ENCODE peak calls at places on chromosomes 16 and 17, in eight cellular contexts. I is choroid plexus epithelial cell, T is A549, B is AG09319, S is mammary epithelial cell, Y is type B pancreatic cell, Z is GM12864, E is nephron progenitor cell. M is an unnamed sample.

GRCh38 chr16:81181013-81181720 is 57.3 kb upstream of the BCO1 start:
- DNase-seq in I (peak; percentile 98), T (peak; percentile 94), B (peak; percentile 83), S (peak; percentile 95), Y (peak; percentile 75), Z (no peak), E (peak; percentile 88), M (peak; percentile 43)

GRCh38 chr16:14041164-14041563 is 30.0 kb upstream of the MRTFB start:
- DNase-seq in I (no peak), T (no peak), B (no peak), S (no peak), Y (no peak), Z (no peak), E (no peak), M (no peak)

GRCh38 chr16:49341706-49342105 is 31.9 kb upstream of the C16orf78 start:
- DNase-seq in I (no peak), T (no peak), B (no peak), S (no peak), Y (no peak), Z (no peak), E (no peak), M (no peak)

GRCh38 chr16:50863673-50864144 is 121.8 kb downstream of the CYLD start:
- DNase-seq in I (no peak), T (no peak), B (no peak), S (no peak), Y (no peak), Z (no peak), E (no peak), M (no peak)

GRCh38 chr16:19294156-19294649 is 8.7 kb downstream of the CLEC19A start:
- DNase-seq in I (peak; percentile 3), T (no peak), B (no peak), S (no peak), Y (no peak), Z (peak; percentile 77), E (no peak), M (peak; percentile 8)

GRCh38 chr16:50154369-50154947 is 1.4 kb downstream of the TENT4B start:
- DNase-seq in I (peak; percentile 40), T (peak; percentile 12), B (no peak), S (peak; percentile 19), Y (no peak), Z (no peak), E (no peak), M (no peak)

GRCh38 chr16:71537643-71538042 is 11.4 kb downstream of the CHST4 start:
- DNase-seq in I (peak; percentile 77), T (peak; percentile 63), B (no peak), S (peak; percentile 54), Y (no peak), Z (peak; percentile 21), E (peak; percentile 52), M (peak; percentile 61)

GRCh38 chr16:87832759-87833502 is 36.4 kb downstream of the SLC7A5 start:
- DNase-seq in I (no peak), T (no peak), B (no peak), S (no peak), Y (no peak), Z (no peak), E (no peak), M (no peak)

GRCh38 chr17:8176998-8177731 is 985 bp upstream of the TMEM107 start:
- DNase-seq in I (no peak), T (no peak), B (no peak), S (no peak), Y (no peak), Z (no peak), E (no peak), M (no peak)

GRCh38 chr16:54287758-54288591 is 1.4 kb upstream of the IRX3 start:
- DNase-seq in I (no peak), T (no peak), B (no peak), S (no peak), Y (no peak), Z (no peak), E (peak; percentile 34), M (peak; percentile 24)

GRCh38 chr17:16511515-16511914 is 19.5 kb upstream of the LRRC75A start:
- DNase-seq in I (no peak), T (no peak), B (no peak), S (no peak), Y (no peak), Z (no peak), E (no peak), M (no peak)

GRCh38 chr17:82053130-82053529 is 1.4 kb downstream of the GPS1 start:
- DNase-seq in I (no peak), T (no peak), B (no peak), S (no peak), Y (no peak), Z (no peak), E (no peak), M (no peak)

GRCh38 chr17:68418876-68419275 is 38.4 kb downstream of the WIPI1 start:
- DNase-seq in I (no peak), T (no peak), B (no peak), S (no peak), Y (no peak), Z (no peak), E (no peak), M (no peak)

GRCh38 chr17:44004077-44004760 is at the start of gene NAGS:
- DNase-seq in I (no peak), T (no peak), B (no peak), S (no peak), Y (no peak), Z (no peak), E (peak; percentile 50), M (no peak)

GRCh38 chr16:22267764-22268163 is 29.4 kb upstream of the POLR3E start:
- DNase-seq in I (no peak), T (no peak), B (no peak), S (no peak), Y (no peak), Z (no peak), E (no peak), M (no peak)

GRCh38 chr17:39665642-39666221 is 583 bp downstream of the TCAP start:
- DNase-seq in I (no peak), T (peak; percentile 91), B (no peak), S (no peak), Y (no peak), Z (no peak), E (no peak), M (no peak)

GRCh38 chr17:70271672-70272071 is 102.3 kb downstream of the KCNJ2 start:
- DNase-seq in I (no peak), T (no peak), B (no peak), S (peak; percentile 35), Y (no peak), Z (no peak), E (no peak), M (no peak)

GRCh38 chr17:8362651-8363332 is 13.7 kb downstream of the KRABD2 start:
- DNase-seq in I (peak; percentile 43), T (no peak), B (no peak), S (peak; percentile 25), Y (no peak), Z (no peak), E (no peak), M (no peak)

GRCh38 chr17:2396568-2397246 is 4.2 kb downstream of the MNT start:
- DNase-seq in I (peak; percentile 99), T (peak; percentile 86), B (peak; percentile 95), S (peak; percentile 95), Y (peak; percentile 84), Z (peak; percentile 60), E (peak; percentile 92), M (peak; percentile 80)

GRCh38 chr16:4859190-4859899 is 12.1 kb downstream of the UBN1 start:
- DNase-seq in I (no peak), T (no peak), B (no peak), S (peak; percentile 85), Y (no peak), Z (no peak), E (no peak), M (no peak)

DNA sequence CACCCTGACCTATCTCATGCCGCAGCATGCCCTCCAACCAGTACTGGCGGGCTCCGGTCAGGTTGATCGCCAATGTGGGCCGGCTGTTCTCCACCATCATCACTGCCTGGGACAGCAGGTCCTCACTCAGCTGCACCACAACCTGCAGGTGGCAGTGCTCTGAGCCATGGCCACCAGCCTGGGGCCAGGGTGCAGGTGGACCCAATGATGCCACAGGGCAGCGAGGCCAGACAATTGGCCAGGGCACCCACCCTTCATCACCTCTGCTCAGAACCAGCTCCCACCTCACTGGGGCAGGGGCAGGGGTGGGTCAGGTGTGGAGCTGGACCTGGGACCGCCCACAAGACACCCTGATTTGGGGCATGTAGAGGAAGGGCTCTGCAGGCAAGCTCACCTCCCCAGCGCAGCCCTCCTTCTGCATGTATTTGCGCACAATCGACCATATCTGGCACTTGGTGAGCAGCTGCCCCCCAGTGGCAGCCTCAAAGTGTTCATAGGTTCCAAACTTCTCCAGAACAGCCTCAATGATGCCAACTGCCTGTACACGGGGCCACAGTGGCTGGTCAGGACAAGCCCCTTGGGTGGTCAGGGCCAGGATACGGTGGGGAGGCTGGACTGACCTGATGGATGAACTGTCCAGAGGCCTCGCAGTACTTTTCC is 4.2 kb downstream of the MATCAP1 start:
- DNase-seq in I (no peak), T (no peak), B (no peak), S (no peak), Y (no peak), Z (no peak), E (no peak), M (no peak)
- TF ChIP-seq CTCF in I (peak; percentile 37), T (peak; percentile 30), B (peak; percentile 3), S (no peak), Y (peak; percentile 31), Z (peak; percentile 28), E (no peak), M (no peak)

GRCh38 chr17:34580685-34581445 is 1.5 kb downstream of the TMEM132E start:
- DNase-seq in I (no peak), T (no peak), B (no peak), S (no peak), Y (no peak), Z (no peak), E (peak; percentile 53), M (peak; percentile 23)
- TF ChIP-seq CTCF in I (no peak), T (no peak), B (no peak), S (no peak), Y (no peak), Z (no peak), E (no peak), M (no peak)

GRCh38 chr16:16983545-16983944 is 487.2 kb downstream of the XYLT1 start:
- DNase-seq in I (no peak), T (no peak), B (no peak), S (no peak), Y (no peak), Z (no peak), E (no peak), M (no peak)
- TF ChIP-seq CTCF in I (no peak), T (no peak), B (no peak), S (no peak), Y (no peak), Z (no peak), E (no peak), M (no peak)

GRCh38 chr17:63686138-63686685 is 13.7 kb downstream of the LIMD2 start:
- DNase-seq in I (no peak), T (no peak), B (no peak), S (no peak), Y (no peak), Z (no peak), E (no peak), M (no peak)

GRCh38 chr17:63682981-63683380 is 16.9 kb downstream of the LIMD2 start:
- DNase-seq in I (no peak), T (no peak), B (no peak), S (no peak), Y (no peak), Z (no peak), E (no peak), M (no peak)

GRCh38 chr17:63682441-63682840 is 17.5 kb downstream of the LIMD2 start:
- DNase-seq in I (no peak), T (no peak), B (no peak), S (no peak), Y (no peak), Z (no peak), E (no peak), M (no peak)

GRCh38 chr17:63685578-63685977 is 14.3 kb downstream of the LIMD2 start:
- DNase-seq in I (no peak), T (no peak), B (no peak), S (no peak), Y (no peak), Z (no peak), E (no peak), M (no peak)

GRCh38 chr17:63685021-63685420 is 14.9 kb downstream of the LIMD2 start:
- DNase-seq in I (no peak), T (no peak), B (no peak), S (no peak), Y (no peak), Z (no peak), E (no peak), M (no peak)
- TF ChIP-seq CTCF in I (no peak), T (no peak), B (no peak), S (no peak), Y (no peak), Z (no peak), E (no peak), M (no peak)

M was measured in endothelial cell.